ENCODE peak calls at places on chromosomes 3 and 15, in four cellular contexts. C is activated CD4-positive, CD25-positive, alpha-beta regulatory T cell treated with anti-CD3 and anti-CD28 coated beads, Interleukin-2, amount 50 U/mL, for 72 hours; V is WTC11; Z is stimulated activated CD8-positive, alpha-beta memory T cell treated with anti-CD3 and anti-CD28 coated beads, Interleukin-7, amount 100 ng/mL, for 4 hours. Y is an unnamed sample.

GRCh38 chr3:171157286-171157685 is 130.8 kb upstream of the SLC2A2 start:
- DNase-seq in C (no peak), V (peak), Z (no peak), Y (no peak)

GRCh38 chr3:64916192-64916798 is 228.5 kb upstream of the ADAMTS9 start:
- DNase-seq in C (no peak), V (no peak), Z (no peak), Y (no peak)

GRCh38 chr3:177290633-177291032 is 93.4 kb upstream of the TBL1XR1 start:
- DNase-seq in C (no peak), V (no peak), Z (no peak), Y (no peak)

GRCh38 chr3:193129607-193130006 is 111.4 kb upstream of the PLAAT1 start:
- DNase-seq in C (no peak), V (no peak), Z (no peak), Y (no peak)

GRCh38 chr15:38217181-38217580 is 35.5 kb upstream of the SPRED1 start:
- DNase-seq in C (no peak), V (no peak), Z (no peak), Y (no peak)

GRCh38 chr3:10187944-10188343 is 23.2 kb downstream of the IRAK2 start:
- DNase-seq in C (no peak), V (no peak), Z (no peak), Y (no peak)

GRCh38 chr3:13718437-13718836 is 161.4 kb downstream of the WNT7A start:
- DNase-seq in C (no peak), V (no peak), Z (no peak), Y (peak)

GRCh38 chr3:14461748-14462324 is 59.4 kb downstream of the SLC6A6 start:
- DNase-seq in C (no peak), V (peak), Z (peak), Y (no peak)

GRCh38 chr3:112900088-112900487 is 53.4 kb upstream of the CD200R1L start:
- DNase-seq in C (no peak), V (no peak), Z (no peak), Y (no peak)

GRCh38 chr15:78392430-78392829 is 45.6 kb upstream of the IREB2 start:
- DNase-seq in C (no peak), V (peak), Z (no peak), Y (no peak)

GRCh38 chr3:114480442-114480841 is 186.6 kb downstream of the TIGIT start:
- DNase-seq in C (no peak), V (no peak), Z (no peak), Y (no peak)

GRCh38 chr3:73442152-73442551 is 182.6 kb downstream of the PDZRN3 start:
- DNase-seq in C (no peak), V (no peak), Z (no peak), Y (no peak)

GRCh38 chr3:157438371-157438735 is 1.7 kb downstream of the PTX3 start:
- DNase-seq in C (no peak), V (peak), Z (no peak), Y (no peak)

GRCh38 chr3:115325539-115325938 is 178.5 kb upstream of the ZBTB20 start:
- DNase-seq in C (no peak), V (peak), Z (no peak), Y (no peak)

GRCh38 chr3:172673210-172673679 is 37.6 kb downstream of the NCEH1 start:
- DNase-seq in C (peak), V (peak), Z (peak), Y (peak)

GRCh38 chr3:109331692-109332091 is 5.7 kb downstream of the DPPA4 start:
- DNase-seq in C (no peak), V (no peak), Z (no peak), Y (no peak)

GRCh38 chr3:115552007-115552406 is 71.3 kb upstream of the GAP43 start:
- DNase-seq in C (no peak), V (no peak), Z (no peak), Y (no peak)

GRCh38 chr3:178476886-178477285 is 59.4 kb upstream of the KCNMB2 start:
- DNase-seq in C (no peak), V (no peak), Z (no peak), Y (no peak)

GRCh38 chr3:94099311-94099710 is 36.5 kb downstream of the NSUN3 start:
- DNase-seq in C (no peak), V (no peak), Z (no peak), Y (no peak)

GRCh38 chr3:155393316-155393715 is 99.8 kb upstream of the STRIT1 start:
- DNase-seq in C (no peak), V (no peak), Z (no peak), Y (no peak)

GRCh38 chr15:26974120-26974780 is 3.3 kb downstream of the GABRG3 start:
- DNase-seq in C (no peak), V (peak), Z (no peak), Y (no peak)

GRCh38 chr15:76170426-76170800 is 110.6 kb downstream of the TMEM266 start:
- DNase-seq in C (no peak), V (no peak), Z (no peak), Y (no peak)

GRCh38 chr15:89052474-89052873 is 35.8 kb upstream of the ABHD2 start:
- DNase-seq in C (no peak), V (no peak), Z (no peak), Y (no peak)

GRCh38 chr15:42387603-42388002 is 28.3 kb downstream of the CAPN3 start:
- DNase-seq in C (no peak), V (no peak), Z (no peak), Y (no peak)

GRCh38 chr3:178703268-178703975 is 167.2 kb downstream of the KCNMB2 start:
- DNase-seq in C (no peak), V (no peak), Z (no peak), Y (no peak)

GRCh38 chr15:40313531-40314398 is 6.0 kb upstream of the PLCB2 start:
- DNase-seq in C (no peak), V (no peak), Z (peak), Y (peak)

GRCh38 chr3:56783644-56784451 is 17.9 kb downstream of the ARHGEF3 start:
- DNase-seq in C (peak), V (no peak), Z (peak), Y (peak)

GRCh38 chr3:57128863-57129602 is 36.1 kb downstream of the IL17RD start:
- DNase-seq in C (no peak), V (no peak), Z (no peak), Y (no peak)

GRCh38 chr15:86203462-86203861 is 123.8 kb downstream of the AGBL1 start:
- DNase-seq in C (no peak), V (no peak), Z (no peak), Y (no peak)

GRCh38 chr3:32354362-32354778 is 37.3 kb upstream of the CMTM7 start:
- DNase-seq in C (no peak), V (no peak), Z (no peak), Y (no peak)

GRCh38 chr15:39896837-39897236 is 23.2 kb downstream of the GPR176 start:
- DNase-seq in C (no peak), V (no peak), Z (no peak), Y (no peak)

GRCh38 chr15:101088788-101089578 is 162.9 kb downstream of the CHSY1 start:
- DNase-seq in C (peak), V (peak), Z (peak), Y (peak)

GRCh38 chr3:81426826-81427565 is 334.4 kb downstream of the GBE1 start:
- DNase-seq in C (no peak), V (no peak), Z (no peak), Y (no peak)

GRCh38 chr3:42118762-42119361 is 27.7 kb downstream of the TRAK1 start:
- DNase-seq in C (no peak), V (peak), Z (no peak), Y (no peak)

Y was measured in sigmoid colon.